ENCODE peak calls at places on chromosomes 5 and 9, in nine cellular contexts. X is cardiac fibroblast, G is AG09319, D is MCF 10A, M is mesothelial cell of epicardium, E is lung, I is heart left ventricle, A is esophagus squamous epithelium, C is body of pancreas. B is an unnamed sample.

GRCh38 chr5:15501057-15501791 is 1.2 kb downstream of the FBXL7 start:
- DNase-seq in X (peak; percentile 81), G (no peak), D (no peak), M (no peak), E (no peak), I (no peak), A (no peak), C (no peak), B (peak; percentile 88)

GRCh38 chr9:93124793-93125192 is 9.3 kb downstream of the NINJ1 start:
- DNase-seq in X (no peak), G (no peak), D (no peak), M (no peak), E (no peak), I (peak; percentile 33), A (no peak), C (peak; percentile 10), B (no peak)

GRCh38 chr5:170631471-170632195 is 127.8 kb downstream of the KCNIP1 start:
- DNase-seq in X (no peak), G (no peak), D (peak; percentile 23), M (no peak), E (no peak), I (no peak), A (no peak), C (peak; percentile 31), B (no peak)

GRCh38 chr9:10268500-10269485 is 344.0 kb downstream of the PTPRD start:
- DNase-seq in X (peak; percentile 22), G (no peak), D (peak; percentile 56), M (no peak), E (no peak), I (no peak), A (no peak), C (peak; percentile 21), B (peak; percentile 73)

GRCh38 chr9:86641970-86642369 is 287.8 kb upstream of the TUT7 start:
- DNase-seq in X (no peak), G (no peak), D (no peak), M (no peak), E (no peak), I (no peak), A (no peak), C (no peak), B (no peak)

GRCh38 chr5:81265101-81265500 is 32.0 kb downstream of the CKMT2 start:
- DNase-seq in X (peak; percentile 76), G (no peak), D (no peak), M (no peak), E (no peak), I (no peak), A (no peak), C (no peak), B (peak; percentile 39)

GRCh38 chr5:113686599-113686998 is 173.1 kb downstream of the YTHDC2 start:
- DNase-seq in X (no peak), G (no peak), D (no peak), M (no peak), E (no peak), I (no peak), A (no peak), C (no peak), B (no peak)

GRCh38 chr9:26264709-26265601 is 586.7 kb upstream of the TUSC1 start:
- DNase-seq in X (peak; percentile 90), G (peak; percentile 18), D (peak; percentile 18), M (no peak), E (no peak), I (no peak), A (no peak), C (no peak), B (peak; percentile 34)

GRCh38 chr5:144352318-144352717 is 181.6 kb downstream of the KCTD16 start:
- DNase-seq in X (no peak), G (no peak), D (no peak), M (no peak), E (no peak), I (no peak), A (no peak), C (no peak), B (no peak)

GRCh38 chr9:116868212-116868611 is 181.1 kb downstream of the TRIM32 start:
- DNase-seq in X (no peak), G (no peak), D (no peak), M (no peak), E (no peak), I (no peak), A (no peak), C (no peak), B (no peak)

GRCh38 chr5:54495027-54495426 is 22.5 kb upstream of the SNX18 start:
- DNase-seq in X (no peak), G (no peak), D (no peak), M (no peak), E (no peak), I (no peak), A (no peak), C (no peak), B (no peak)

GRCh38 chr9:87527211-87527916 is 29.7 kb downstream of the DAPK1 start:
- DNase-seq in X (no peak), G (no peak), D (no peak), M (no peak), E (no peak), I (no peak), A (no peak), C (no peak), B (no peak)

GRCh38 chr9:89422151-89422918 is 75.6 kb downstream of the SEMA4D start:
- DNase-seq in X (peak; percentile 39), G (no peak), D (peak; percentile 35), M (no peak), E (no peak), I (no peak), A (no peak), C (no peak), B (peak; percentile 74)

GRCh38 chr5:141421489-141421855 is 621 bp downstream of the PCDHGA11 start:
- DNase-seq in X (no peak), G (no peak), D (no peak), M (no peak), E (no peak), I (no peak), A (no peak), C (no peak), B (no peak)
- TF ChIP-seq CTCF in X (no peak), G (no peak), D (no peak), M (no peak), E (no peak), I (no peak), A (no peak), C (no peak), B (no peak)

DNA sequence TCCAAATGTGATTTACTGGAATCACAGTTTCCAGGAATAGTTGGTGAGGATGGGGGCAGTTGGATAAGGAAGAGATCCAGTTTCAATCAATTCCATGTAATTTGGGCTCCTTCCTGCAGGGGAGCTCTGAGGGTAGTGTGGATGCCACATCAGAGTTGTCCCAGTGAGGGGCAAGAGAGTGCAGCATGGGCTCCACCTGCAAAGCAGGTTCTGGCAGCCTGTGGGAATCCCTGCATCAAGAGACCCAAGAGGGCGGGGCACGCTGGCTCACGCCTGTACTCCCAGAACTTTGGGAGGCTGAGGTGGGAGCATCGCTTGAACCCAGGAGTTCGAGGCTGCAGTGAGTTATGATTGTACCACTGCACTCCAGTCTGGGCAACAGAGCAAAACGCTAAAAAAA is 188.5 kb downstream of the CACNA1B start:
- DNase-seq in X (no peak), G (no peak), D (peak; percentile 7), M (no peak), E (no peak), I (peak; percentile 22), A (no peak), C (peak; percentile 7), B (no peak)
- TF ChIP-seq CTCF in X (no peak), G (no peak), D (no peak), M (no peak), E (no peak), I (no peak), A (no peak), C (no peak), B (no peak)

DNA sequence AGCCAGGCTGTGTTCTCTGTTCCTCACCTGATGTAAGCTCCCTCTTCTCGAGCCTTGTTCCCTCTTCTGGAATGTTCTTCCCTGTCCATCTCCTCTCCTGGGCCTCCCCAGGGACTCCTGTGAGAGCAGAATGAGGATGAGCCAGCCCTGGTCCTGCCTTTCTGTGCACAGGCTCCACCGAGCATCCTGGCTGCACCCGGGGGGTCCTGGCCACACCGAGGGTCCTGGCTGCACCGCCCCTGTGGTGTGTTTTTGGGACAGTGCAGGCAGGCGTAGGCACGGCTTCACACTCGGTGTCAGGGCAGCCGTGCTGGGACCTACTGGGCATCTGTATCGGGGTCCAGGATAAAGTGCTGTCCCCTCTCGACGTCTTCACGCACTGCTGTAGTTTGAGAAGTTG is 17.8 kb downstream of the FBXW5 start:
- DNase-seq in X (no peak), G (no peak), D (no peak), M (no peak), E (no peak), I (no peak), A (no peak), C (no peak), B (no peak)
- TF ChIP-seq CTCF in X (no peak), G (no peak), D (no peak), M (no peak), E (no peak), I (no peak), A (no peak), C (no peak), B (no peak)

DNA sequence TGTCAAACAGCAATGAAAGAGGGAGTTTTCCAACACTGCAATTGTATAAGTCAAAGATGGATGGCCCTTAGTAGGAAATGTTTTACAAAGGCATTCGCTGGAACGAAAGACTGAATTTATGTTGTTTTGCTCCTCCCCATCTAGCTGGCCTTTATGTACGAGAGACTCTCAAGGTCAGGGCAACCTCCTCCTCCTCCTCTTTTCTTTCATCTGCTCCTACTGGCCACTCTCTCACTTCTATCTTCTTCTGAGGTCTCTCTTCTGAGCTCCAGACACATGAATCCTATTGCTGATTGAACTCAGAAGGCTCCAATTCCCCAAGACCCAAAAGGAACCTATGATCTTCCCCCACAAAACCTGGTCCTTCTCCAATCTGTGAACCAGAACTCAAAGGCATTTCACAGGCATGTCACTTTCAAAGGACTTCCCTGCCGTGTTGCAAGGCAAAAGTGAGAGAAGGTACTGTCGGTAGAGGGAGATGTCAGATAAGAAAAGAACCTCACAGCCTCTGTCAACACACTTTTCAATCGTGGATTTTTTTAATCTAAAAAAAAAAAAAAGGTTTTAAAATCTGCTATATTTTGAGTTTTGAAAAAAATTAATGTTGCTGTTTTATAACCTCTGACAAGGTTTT is 28.5 kb upstream of the PUM3 start:
- DNase-seq in X (peak; percentile 52), G (no peak), D (no peak), M (no peak), E (no peak), I (no peak), A (no peak), C (no peak), B (peak; percentile 59)
- TF ChIP-seq CTCF in X (peak; percentile 30), G (peak; percentile 15), D (no peak), M (no peak), E (no peak), I (no peak), A (no peak), C (peak; percentile 48), B (peak; percentile 48)

GRCh38 chr5:140881889-140882590 is at the start of gene PCDHA13:
- DNase-seq in X (peak; percentile 42), G (no peak), D (no peak), M (no peak), E (no peak), I (no peak), A (no peak), C (no peak), B (no peak)
- TF ChIP-seq CTCF in X (no peak), G (no peak), D (no peak), M (no peak), E (peak; percentile 15), I (no peak), A (no peak), C (peak; percentile 30), B (no peak)

B was measured in choroid plexus epithelial cell.